ENCODE peak calls at places on chromosomes 2 and 18, in ten cellular contexts. One of them, this sample, is unnamed.

GRCh38 chr2:236945431-236946016 is 140.2 kb upstream of the COPS8 start:
- DNase-seq in stimulated activated CD8-positive, alpha-beta memory T cell treated with anti-CD3 and anti-CD28 coated beads, Interleukin-4, amount 100 ng/mL, for 4 hours: no peak
- DNase-seq in GM04504: no peak
- DNase-seq in activated naive CD8-positive, alpha-beta T cell treated with anti-CD3 and anti-CD28 coated beads, Interleukin-2, amount 50 U/mL, for 24 hours: no peak
- DNase-seq in memory B cell: no peak
- DNase-seq in lower lobe of right lung: no peak
- DNase-seq in caudate nucleus: no peak
- DNase-seq in AG08395: no peak
- DNase-seq in stimulated activated naive CD8-positive, alpha-beta T cell treated with anti-CD3 and anti-CD28 coated beads, Interleukin-15, Interleukin-2, amounts not matched to agents 100 U/mL and 50 U/mL, for 24 hours: no peak
- DNase-seq in NCI-H2171 treated with DMSO at 0.1 percent for 48 hours: no peak
- DNase-seq in this sample: no peak

GRCh38 chr2:130261970-130262760 is 63.9 kb upstream of the TUBA3E start:
- DNase-seq in lower lobe of right lung: no peak
- DNase-seq in stimulated activated naive CD8-positive, alpha-beta T cell treated with anti-CD3 and anti-CD28 coated beads, Interleukin-15, Interleukin-2, amounts not matched to agents 100 U/mL and 50 U/mL, for 24 hours: no peak
- DNase-seq in memory B cell: no peak
- DNase-seq in NCI-H2171 treated with DMSO at 0.1 percent for 48 hours: peak
- DNase-seq in GM04504: peak
- DNase-seq in AG08395: no peak
- DNase-seq in caudate nucleus: no peak
- DNase-seq in activated naive CD8-positive, alpha-beta T cell treated with anti-CD3 and anti-CD28 coated beads, Interleukin-2, amount 50 U/mL, for 24 hours: no peak
- DNase-seq in stimulated activated CD8-positive, alpha-beta memory T cell treated with anti-CD3 and anti-CD28 coated beads, Interleukin-4, amount 100 ng/mL, for 4 hours: no peak
- DNase-seq in this sample: no peak

GRCh38 chr2:137888845-137889244 is 75.4 kb upstream of the HNMT start:
- DNase-seq in caudate nucleus: no peak
- DNase-seq in AG08395: peak
- DNase-seq in stimulated activated CD8-positive, alpha-beta memory T cell treated with anti-CD3 and anti-CD28 coated beads, Interleukin-4, amount 100 ng/mL, for 4 hours: no peak
- DNase-seq in memory B cell: no peak
- DNase-seq in stimulated activated naive CD8-positive, alpha-beta T cell treated with anti-CD3 and anti-CD28 coated beads, Interleukin-15, Interleukin-2, amounts not matched to agents 100 U/mL and 50 U/mL, for 24 hours: peak
- DNase-seq in lower lobe of right lung: peak
- DNase-seq in GM04504: no peak
- DNase-seq in activated naive CD8-positive, alpha-beta T cell treated with anti-CD3 and anti-CD28 coated beads, Interleukin-2, amount 50 U/mL, for 24 hours: no peak
- DNase-seq in NCI-H2171 treated with DMSO at 0.1 percent for 48 hours: peak
- DNase-seq in this sample: no peak

GRCh38 chr2:239390546-239391285 is 10.1 kb downstream of the HDAC4 start:
- DNase-seq in stimulated activated naive CD8-positive, alpha-beta T cell treated with anti-CD3 and anti-CD28 coated beads, Interleukin-15, Interleukin-2, amounts not matched to agents 100 U/mL and 50 U/mL, for 24 hours: no peak
- DNase-seq in AG08395: no peak
- DNase-seq in NCI-H2171 treated with DMSO at 0.1 percent for 48 hours: no peak
- DNase-seq in lower lobe of right lung: peak
- DNase-seq in activated naive CD8-positive, alpha-beta T cell treated with anti-CD3 and anti-CD28 coated beads, Interleukin-2, amount 50 U/mL, for 24 hours: no peak
- DNase-seq in stimulated activated CD8-positive, alpha-beta memory T cell treated with anti-CD3 and anti-CD28 coated beads, Interleukin-4, amount 100 ng/mL, for 4 hours: no peak
- DNase-seq in memory B cell: no peak
- DNase-seq in caudate nucleus: no peak
- DNase-seq in GM04504: no peak
- DNase-seq in this sample: no peak

GRCh38 chr2:10963155-10963554 is 51.4 kb downstream of the KCNF1 start:
- DNase-seq in AG08395: no peak
- DNase-seq in stimulated activated naive CD8-positive, alpha-beta T cell treated with anti-CD3 and anti-CD28 coated beads, Interleukin-15, Interleukin-2, amounts not matched to agents 100 U/mL and 50 U/mL, for 24 hours: no peak
- DNase-seq in stimulated activated CD8-positive, alpha-beta memory T cell treated with anti-CD3 and anti-CD28 coated beads, Interleukin-4, amount 100 ng/mL, for 4 hours: no peak
- DNase-seq in caudate nucleus: no peak
- DNase-seq in GM04504: no peak
- DNase-seq in memory B cell: no peak
- DNase-seq in lower lobe of right lung: no peak
- DNase-seq in activated naive CD8-positive, alpha-beta T cell treated with anti-CD3 and anti-CD28 coated beads, Interleukin-2, amount 50 U/mL, for 24 hours: no peak
- DNase-seq in NCI-H2171 treated with DMSO at 0.1 percent for 48 hours: peak
- DNase-seq in this sample: no peak

GRCh38 chr2:96533292-96534073 is 3.1 kb upstream of the ARID5A start:
- DNase-seq in lower lobe of right lung: peak
- DNase-seq in GM04504: peak
- DNase-seq in activated naive CD8-positive, alpha-beta T cell treated with anti-CD3 and anti-CD28 coated beads, Interleukin-2, amount 50 U/mL, for 24 hours: no peak
- DNase-seq in memory B cell: no peak
- DNase-seq in caudate nucleus: no peak
- DNase-seq in stimulated activated naive CD8-positive, alpha-beta T cell treated with anti-CD3 and anti-CD28 coated beads, Interleukin-15, Interleukin-2, amounts not matched to agents 100 U/mL and 50 U/mL, for 24 hours: no peak
- DNase-seq in AG08395: peak
- DNase-seq in NCI-H2171 treated with DMSO at 0.1 percent for 48 hours: no peak
- DNase-seq in stimulated activated CD8-positive, alpha-beta memory T cell treated with anti-CD3 and anti-CD28 coated beads, Interleukin-4, amount 100 ng/mL, for 4 hours: no peak
- DNase-seq in this sample: no peak

GRCh38 chr2:238127165-238128060 is 11.1 kb upstream of the KLHL30 start:
- DNase-seq in GM04504: no peak
- DNase-seq in AG08395: peak
- DNase-seq in lower lobe of right lung: peak
- DNase-seq in memory B cell: no peak
- DNase-seq in stimulated activated naive CD8-positive, alpha-beta T cell treated with anti-CD3 and anti-CD28 coated beads, Interleukin-15, Interleukin-2, amounts not matched to agents 100 U/mL and 50 U/mL, for 24 hours: peak
- DNase-seq in caudate nucleus: no peak
- DNase-seq in activated naive CD8-positive, alpha-beta T cell treated with anti-CD3 and anti-CD28 coated beads, Interleukin-2, amount 50 U/mL, for 24 hours: peak
- DNase-seq in stimulated activated CD8-positive, alpha-beta memory T cell treated with anti-CD3 and anti-CD28 coated beads, Interleukin-4, amount 100 ng/mL, for 4 hours: no peak
- DNase-seq in NCI-H2171 treated with DMSO at 0.1 percent for 48 hours: no peak
- DNase-seq in this sample: no peak

GRCh38 chr2:173884403-173884802 is 80.8 kb downstream of the SP3 start:
- DNase-seq in AG08395: peak
- DNase-seq in stimulated activated CD8-positive, alpha-beta memory T cell treated with anti-CD3 and anti-CD28 coated beads, Interleukin-4, amount 100 ng/mL, for 4 hours: no peak
- DNase-seq in lower lobe of right lung: peak
- DNase-seq in activated naive CD8-positive, alpha-beta T cell treated with anti-CD3 and anti-CD28 coated beads, Interleukin-2, amount 50 U/mL, for 24 hours: peak
- DNase-seq in caudate nucleus: no peak
- DNase-seq in NCI-H2171 treated with DMSO at 0.1 percent for 48 hours: no peak
- DNase-seq in GM04504: peak
- DNase-seq in stimulated activated naive CD8-positive, alpha-beta T cell treated with anti-CD3 and anti-CD28 coated beads, Interleukin-15, Interleukin-2, amounts not matched to agents 100 U/mL and 50 U/mL, for 24 hours: peak
- DNase-seq in memory B cell: no peak
- DNase-seq in this sample: no peak

GRCh38 chr2:57733959-57734358 is 312.6 kb upstream of the VRK2 start:
- DNase-seq in stimulated activated CD8-positive, alpha-beta memory T cell treated with anti-CD3 and anti-CD28 coated beads, Interleukin-4, amount 100 ng/mL, for 4 hours: no peak
- DNase-seq in lower lobe of right lung: no peak
- DNase-seq in caudate nucleus: no peak
- DNase-seq in stimulated activated naive CD8-positive, alpha-beta T cell treated with anti-CD3 and anti-CD28 coated beads, Interleukin-15, Interleukin-2, amounts not matched to agents 100 U/mL and 50 U/mL, for 24 hours: no peak
- DNase-seq in activated naive CD8-positive, alpha-beta T cell treated with anti-CD3 and anti-CD28 coated beads, Interleukin-2, amount 50 U/mL, for 24 hours: no peak
- DNase-seq in NCI-H2171 treated with DMSO at 0.1 percent for 48 hours: no peak
- DNase-seq in GM04504: no peak
- DNase-seq in AG08395: no peak
- DNase-seq in memory B cell: no peak
- DNase-seq in this sample: no peak

GRCh38 chr2:3024401-3024935 is 353.1 kb downstream of the EIPR1 start:
- DNase-seq in caudate nucleus: no peak
- DNase-seq in stimulated activated naive CD8-positive, alpha-beta T cell treated with anti-CD3 and anti-CD28 coated beads, Interleukin-15, Interleukin-2, amounts not matched to agents 100 U/mL and 50 U/mL, for 24 hours: no peak
- DNase-seq in lower lobe of right lung: no peak
- DNase-seq in stimulated activated CD8-positive, alpha-beta memory T cell treated with anti-CD3 and anti-CD28 coated beads, Interleukin-4, amount 100 ng/mL, for 4 hours: no peak
- DNase-seq in memory B cell: no peak
- DNase-seq in NCI-H2171 treated with DMSO at 0.1 percent for 48 hours: no peak
- DNase-seq in activated naive CD8-positive, alpha-beta T cell treated with anti-CD3 and anti-CD28 coated beads, Interleukin-2, amount 50 U/mL, for 24 hours: no peak
- DNase-seq in AG08395: no peak
- DNase-seq in GM04504: no peak
- DNase-seq in this sample: no peak

GRCh38 chr18:73597832-73598615 is 549.6 kb downstream of the FBXO15 start:
- DNase-seq in stimulated activated naive CD8-positive, alpha-beta T cell treated with anti-CD3 and anti-CD28 coated beads, Interleukin-15, Interleukin-2, amounts not matched to agents 100 U/mL and 50 U/mL, for 24 hours: no peak
- DNase-seq in stimulated activated CD8-positive, alpha-beta memory T cell treated with anti-CD3 and anti-CD28 coated beads, Interleukin-4, amount 100 ng/mL, for 4 hours: no peak
- DNase-seq in AG08395: no peak
- DNase-seq in lower lobe of right lung: no peak
- DNase-seq in NCI-H2171 treated with DMSO at 0.1 percent for 48 hours: no peak
- DNase-seq in GM04504: no peak
- DNase-seq in memory B cell: no peak
- DNase-seq in caudate nucleus: no peak
- DNase-seq in activated naive CD8-positive, alpha-beta T cell treated with anti-CD3 and anti-CD28 coated beads, Interleukin-2, amount 50 U/mL, for 24 hours: no peak
- DNase-seq in this sample: no peak

GRCh38 chr2:120973196-120973595 is 237.5 kb downstream of the GLI2 start:
- DNase-seq in GM04504: no peak
- DNase-seq in stimulated activated naive CD8-positive, alpha-beta T cell treated with anti-CD3 and anti-CD28 coated beads, Interleukin-15, Interleukin-2, amounts not matched to agents 100 U/mL and 50 U/mL, for 24 hours: no peak
- DNase-seq in memory B cell: no peak
- DNase-seq in stimulated activated CD8-positive, alpha-beta memory T cell treated with anti-CD3 and anti-CD28 coated beads, Interleukin-4, amount 100 ng/mL, for 4 hours: no peak
- DNase-seq in AG08395: no peak
- DNase-seq in lower lobe of right lung: no peak
- DNase-seq in caudate nucleus: no peak
- DNase-seq in NCI-H2171 treated with DMSO at 0.1 percent for 48 hours: no peak
- DNase-seq in activated naive CD8-positive, alpha-beta T cell treated with anti-CD3 and anti-CD28 coated beads, Interleukin-2, amount 50 U/mL, for 24 hours: no peak
- DNase-seq in this sample: no peak

GRCh38 chr2:216071452-216071851 is 10.2 kb downstream of the PECR start:
- DNase-seq in stimulated activated naive CD8-positive, alpha-beta T cell treated with anti-CD3 and anti-CD28 coated beads, Interleukin-15, Interleukin-2, amounts not matched to agents 100 U/mL and 50 U/mL, for 24 hours: no peak
- DNase-seq in memory B cell: no peak
- DNase-seq in stimulated activated CD8-positive, alpha-beta memory T cell treated with anti-CD3 and anti-CD28 coated beads, Interleukin-4, amount 100 ng/mL, for 4 hours: no peak
- DNase-seq in lower lobe of right lung: no peak
- DNase-seq in AG08395: no peak
- DNase-seq in activated naive CD8-positive, alpha-beta T cell treated with anti-CD3 and anti-CD28 coated beads, Interleukin-2, amount 50 U/mL, for 24 hours: no peak
- DNase-seq in caudate nucleus: no peak
- DNase-seq in GM04504: no peak
- DNase-seq in NCI-H2171 treated with DMSO at 0.1 percent for 48 hours: no peak
- DNase-seq in this sample: no peak

GRCh38 chr2:28085183-28085582 is 194.7 kb downstream of the BABAM2 start:
- DNase-seq in AG08395: no peak
- DNase-seq in NCI-H2171 treated with DMSO at 0.1 percent for 48 hours: no peak
- DNase-seq in stimulated activated CD8-positive, alpha-beta memory T cell treated with anti-CD3 and anti-CD28 coated beads, Interleukin-4, amount 100 ng/mL, for 4 hours: no peak
- DNase-seq in stimulated activated naive CD8-positive, alpha-beta T cell treated with anti-CD3 and anti-CD28 coated beads, Interleukin-15, Interleukin-2, amounts not matched to agents 100 U/mL and 50 U/mL, for 24 hours: no peak
- DNase-seq in activated naive CD8-positive, alpha-beta T cell treated with anti-CD3 and anti-CD28 coated beads, Interleukin-2, amount 50 U/mL, for 24 hours: no peak
- DNase-seq in GM04504: no peak
- DNase-seq in lower lobe of right lung: no peak
- DNase-seq in caudate nucleus: no peak
- DNase-seq in memory B cell: no peak
- DNase-seq in this sample: no peak

This sample was measured in effector CD8-positive, alpha-beta T cell.